ENCODE peak calls at places on chromosome X, in four cellular contexts. Y is HepG2, N is HCT116, P is K562. X is an unnamed sample.

GRCh38 chrX:21666252-21666651 is 8.1 kb upstream of the KLHL34 start:
- DNase-seq in N (no peak), Y (no peak), P (no peak), X (no peak)

GRCh38 chrX:14802943-14803710 is 69.7 kb downstream of the FANCB start:
- DNase-seq in N (no peak), P (no peak), Y (no peak), X (no peak)

GRCh38 chrX:48976086-48976485 is 4.4 kb upstream of the KCND1 start:
- DNase-seq in Y (no peak), N (no peak), P (no peak), X (no peak)

GRCh38 chrX:135295238-135295943 is 13.9 kb upstream of the ETDC start:
- DNase-seq in N (no peak), P (no peak), Y (no peak), X (no peak)

GRCh38 chrX:104105863-104106262 is 6.5 kb upstream of the ZCCHC18 start:
- DNase-seq in Y (no peak), P (no peak), N (no peak), X (no peak)

GRCh38 chrX:134144231-134144630 is 92.8 kb upstream of the CCDC160 start:
- DNase-seq in N (peak; percentile 1), P (peak; percentile 8), Y (peak; percentile 25), X (no peak)

GRCh38 chrX:69027181-69028005 is 137.9 kb downstream of the PJA1 start:
- DNase-seq in Y (no peak), P (no peak), N (no peak), X (no peak)

GRCh38 chrX:132809581-132809980 is 148.8 kb downstream of the HS6ST2 start:
- DNase-seq in Y (no peak), P (no peak), N (no peak), X (no peak)

GRCh38 chrX:75603833-75604232 is 81.0 kb upstream of the ZDHHC15 start:
- DNase-seq in P (peak; percentile 18), Y (peak; percentile 7), N (no peak), X (no peak)

GRCh38 chrX:111387470-111387869 is 24.5 kb downstream of the DCX start:
- DNase-seq in P (no peak), Y (no peak), N (no peak), X (no peak)

GRCh38 chrX:153830632-153831434 is 489 bp upstream of the PDZD4 start:
- DNase-seq in Y (no peak), P (no peak), N (no peak), X (no peak)

GRCh38 chrX:32744906-32745305 is 466.4 kb downstream of the DMD start:
- DNase-seq in N (no peak), P (no peak), Y (no peak), X (no peak)

GRCh38 chrX:41733939-41734338 is 10.0 kb downstream of the GPR82 start:
- DNase-seq in N (no peak), Y (no peak), P (no peak), X (no peak)

GRCh38 chrX:40207626-40208025 is 109.9 kb upstream of the BCOR start:
- DNase-seq in N (no peak), Y (no peak), P (peak; percentile 44), X (no peak)

GRCh38 chrX:130304587-130305368 is 34.9 kb upstream of the SLC25A14 start:
- DNase-seq in N (no peak), Y (no peak), P (no peak), X (no peak)

GRCh38 chrX:145821898-145822567 is 4.4 kb downstream of the SLITRK2 start:
- DNase-seq in P (no peak), Y (no peak), N (no peak), X (no peak)

GRCh38 chrX:154750301-154751120 is at the start of gene GAB3:
- DNase-seq in Y (no peak), N (no peak), P (peak; percentile 41), X (no peak)

GRCh38 chrX:39996561-39996960 is 101.2 kb downstream of the BCOR start:
- DNase-seq in Y (no peak), N (no peak), P (no peak), X (no peak)

GRCh38 chrX:48961585-48962091 is 4.2 kb upstream of the OTUD5 start:
- DNase-seq in N (no peak), P (peak; percentile 93), Y (peak; percentile 47), X (no peak)

GRCh38 chrX:21911481-21911880 is 29.0 kb upstream of the SMS start:
- DNase-seq in Y (no peak), N (no peak), P (no peak), X (no peak)

GRCh38 chrX:132748268-132748667 is 210.2 kb downstream of the HS6ST2 start:
- DNase-seq in N (no peak), P (no peak), Y (no peak), X (no peak)

GRCh38 chrX:40474205-40474626 is 106.6 kb upstream of the ATP6AP2 start:
- DNase-seq in P (no peak), N (no peak), Y (peak; percentile 20), X (no peak)

GRCh38 chrX:447052-447451 is 60.3 kb upstream of the PPP2R3B start:
- DNase-seq in Y (no peak), P (no peak), N (no peak), X (no peak)

GRCh38 chrX:34288782-34289181 is 156.7 kb upstream of the FAM47A start:
- DNase-seq in Y (no peak), P (no peak), N (no peak), X (no peak)

GRCh38 chrX:338281-338835 is 19.8 kb upstream of the GTPBP6 start:
- DNase-seq in Y (no peak), P (no peak), N (no peak), X (no peak)

GRCh38 chrX:129823115-129823514 is 20.6 kb downstream of the ZDHHC9 start:
- DNase-seq in Y (no peak), P (peak; percentile 63), N (no peak), X (no peak)

GRCh38 chrX:134971926-134972325 is 18.9 kb upstream of the SMIM10 start:
- DNase-seq in P (no peak), N (no peak), Y (no peak), X (no peak)

GRCh38 chrX:56978172-56978571 is 17.2 kb downstream of the SPIN3 start:
- DNase-seq in P (peak; percentile 42), Y (peak; percentile 14), N (peak; percentile 15), X (no peak)

GRCh38 chrX:72269671-72270251 is 7.3 kb downstream of the RPS4X start:
- DNase-seq in N (no peak), Y (no peak), P (peak; percentile 34), X (no peak)

GRCh38 chrX:41347186-41347585 is 13.2 kb downstream of the DDX3X start:
- DNase-seq in N (no peak), P (no peak), Y (no peak), X (no peak)

GRCh38 chrX:36963069-36963808 is 44.9 kb upstream of the FAM47C start:
- DNase-seq in N (no peak), P (no peak), Y (no peak), X (no peak)

GRCh38 chrX:9578083-9578779 is 113.4 kb downstream of the TBL1X start:
- DNase-seq in N (no peak), Y (no peak), P (no peak), X (no peak)

GRCh38 chrX:79413009-79413408 is 45.9 kb upstream of the ITM2A start:
- DNase-seq in N (no peak), P (peak; percentile 23), Y (peak; percentile 0), X (peak; percentile 1)
- TF ChIP-seq TCF7L2 in N (no peak), P (no peak), Y (no peak), X (no peak)

GRCh38 chrX:53556868-53557267 is 122.7 kb upstream of the HSD17B10 start:
- DNase-seq in P (no peak), Y (no peak), N (no peak), X (no peak)

GRCh38 chrX:53563324-53563723 is 123.2 kb downstream of the HUWE1 start:
- DNase-seq in Y (no peak), N (no peak), P (no peak), X (no peak)

GRCh38 chrX:53558646-53559045 is 124.5 kb upstream of the HSD17B10 start:
- DNase-seq in P (no peak), N (no peak), Y (no peak), X (no peak)

DNA sequence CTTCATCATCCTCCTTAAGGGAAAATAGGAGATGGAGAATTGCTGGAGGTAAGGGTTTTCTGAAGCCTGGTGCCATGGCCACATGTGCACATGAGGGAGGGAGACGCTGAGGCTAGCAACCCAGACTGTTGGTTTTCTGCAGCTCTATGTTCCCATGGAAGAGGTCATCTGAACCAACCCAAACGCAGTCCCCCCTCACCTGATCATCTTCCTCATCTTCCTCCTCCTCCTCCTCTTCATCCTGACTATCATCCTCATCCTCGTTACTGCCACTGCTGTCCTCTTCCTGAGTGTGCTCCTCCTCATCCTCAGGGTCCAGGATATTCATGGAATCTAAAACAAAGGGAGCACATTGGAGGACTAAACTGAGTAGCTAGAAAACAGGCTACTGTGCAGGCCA is 124.6 kb downstream of the HUWE1 start:
- DNase-seq in Y (no peak), N (no peak), P (no peak), X (no peak)
- H3K36me3 ChIP-seq in Y (peaks cover 25% of the 10 kb centered on the region), N (peaks cover 29% of the 10 kb centered on the region), P (peaks cover 97% of the 10 kb centered on the region), X (peaks cover 59% of the 10 kb centered on the region)

GRCh38 chrX:17738737-17739535 is 1.6 kb downstream of the SCML1 start:
- DNase-seq in Y (no peak), N (no peak), P (no peak), X (no peak)

GRCh38 chrX:17736856-17737706 is at the start of gene SCML1:
- DNase-seq in Y (peak; percentile 94), N (peak; percentile 89), P (peak; percentile 38), X (peak; percentile 61)

GRCh38 chrX:17736478-17736855 is 826 bp upstream of the SCML1 start:
- DNase-seq in N (no peak), P (no peak), Y (no peak), X (no peak)

GRCh38 chrX:17738002-17738713 is 865 bp downstream of the SCML1 start:
- DNase-seq in N (no peak), P (no peak), Y (peak; percentile 56), X (no peak)

DNA sequence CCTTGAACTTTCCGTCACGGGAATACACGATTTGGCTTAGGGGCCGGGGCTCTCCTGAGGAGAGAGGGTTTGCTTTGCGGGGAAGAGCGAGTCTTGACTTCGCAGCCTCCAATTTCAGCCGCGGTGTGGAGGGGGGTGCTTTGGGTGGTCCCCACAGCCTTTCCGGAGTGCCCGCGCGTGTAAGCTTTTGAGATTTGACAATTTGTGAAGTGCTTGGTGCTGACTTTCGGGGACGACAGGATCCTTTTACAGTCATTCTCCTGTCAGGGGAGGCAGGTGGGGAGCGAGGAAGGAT is 361 bp downstream of the SCML1 start:
- DNase-seq in Y (no peak), N (no peak), P (no peak), X (no peak)
- TF ChIP-seq TCF7L2 in Y (no peak), N (no peak), P (no peak), X (no peak)

GRCh38 chrX:47175588-47175980 is 18.0 kb upstream of the UBA1 start:
- DNase-seq in Y (no peak), P (no peak), N (no peak), X (no peak)

GRCh38 chrX:47174846-47175587 is 18.6 kb upstream of the UBA1 start:
- DNase-seq in N (no peak), P (no peak), Y (no peak), X (no peak)

GRCh38 chrX:47172549-47172948 is 21.1 kb upstream of the UBA1 start:
- DNase-seq in N (no peak), Y (no peak), P (no peak), X (no peak)

GRCh38 chrX:47172971-47173792 is 20.4 kb upstream of the UBA1 start:
- DNase-seq in N (no peak), Y (no peak), P (no peak), X (no peak)

DNA sequence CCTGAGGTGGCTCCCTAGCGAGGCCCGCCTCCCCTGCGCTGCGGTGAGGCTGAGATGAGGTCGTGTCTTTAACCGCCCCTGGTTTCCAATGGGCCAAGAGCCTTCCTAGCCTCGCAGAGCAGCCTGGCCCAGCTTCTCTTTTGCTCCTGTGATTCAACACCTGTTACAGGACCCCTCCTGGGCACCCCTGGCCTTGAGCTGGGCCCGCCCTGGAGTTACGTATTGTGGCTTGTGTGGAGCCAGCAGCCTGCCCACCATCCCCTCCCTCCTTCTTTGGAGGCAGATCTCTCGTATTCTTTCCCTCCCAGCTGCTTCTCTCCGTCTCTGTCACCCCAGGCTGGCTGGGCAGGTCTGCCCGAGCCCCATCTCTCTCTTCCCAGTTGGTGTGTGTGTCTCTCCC is 19.3 kb upstream of the UBA1 start:
- DNase-seq in Y (no peak), N (no peak), P (no peak), X (no peak)
- H3K36me3 ChIP-seq in Y (peaks cover 20% of the 10 kb centered on the region), N (no peaks in the 10 kb centered on the region), P (peaks cover 88% of the 10 kb centered on the region), X (peaks cover 5% of the 10 kb centered on the region)